ENCODE peak calls at places on chromosomes 12 and 14, in nine cellular contexts. V is testis, K is fibroblast of pulmonary artery, M is AG10803, D is A549, Y is fibroblast of lung, S is activated B cell treated with CpG ODN at 0.5 μM for 24 hours, F is AG09309, P is RWPE1. L is an unnamed sample.

GRCh38 chr14:101600891-101601602 is 39.8 kb downstream of the DIO3 start:
- DNase-seq in V (peak), K (no peak), M (no peak), D (no peak), Y (no peak), S (peak), F (no peak), P (no peak), L (no peak)

GRCh38 chr12:106248177-106248848 is 493 bp upstream of the CKAP4 start:
- DNase-seq in V (peak), K (peak), M (peak), D (peak), Y (peak), S (peak), F (no peak), P (peak), L (peak)

GRCh38 chr14:104080557-104081492 is 4.7 kb upstream of the ASPG start:
- DNase-seq in V (no peak), K (no peak), M (no peak), D (no peak), Y (no peak), S (peak), F (no peak), P (no peak), L (no peak)

GRCh38 chr12:98799411-98799810 is 154.3 kb downstream of the APAF1 start:
- DNase-seq in V (no peak), K (no peak), M (no peak), D (no peak), Y (no peak), S (no peak), F (no peak), P (no peak), L (no peak)

GRCh38 chr12:22856120-22856699 is 231.2 kb downstream of the ETNK1 start:
- DNase-seq in V (no peak), K (peak), M (peak), D (peak), Y (peak), S (no peak), F (peak), P (peak), L (no peak)

GRCh38 chr14:38867561-38868150 is 235.4 kb downstream of the SEC23A start:
- DNase-seq in V (peak), K (peak), M (peak), D (peak), Y (peak), S (no peak), F (peak), P (peak), L (peak)

GRCh38 chr12:47067176-47067575 is 12.2 kb upstream of the PCED1B start:
- DNase-seq in V (no peak), K (no peak), M (no peak), D (no peak), Y (no peak), S (no peak), F (no peak), P (no peak), L (no peak)

GRCh38 chr12:114762490-114763110 is 78.6 kb upstream of the TBX3 start:
- DNase-seq in V (no peak), K (peak), M (peak), D (no peak), Y (no peak), S (no peak), F (no peak), P (no peak), L (no peak)

GRCh38 chr12:59431266-59431665 is 164.6 kb upstream of the SLC16A7 start:
- DNase-seq in V (no peak), K (peak), M (peak), D (no peak), Y (peak), S (no peak), F (no peak), P (no peak), L (no peak)

GRCh38 chr12:108367436-108367835 is 28.3 kb upstream of the CMKLR1 start:
- DNase-seq in V (peak), K (peak), M (peak), D (no peak), Y (peak), S (no peak), F (peak), P (no peak), L (peak)

GRCh38 chr14:75277000-75277795 is 1.4 kb upstream of the FOS start:
- DNase-seq in V (peak), K (peak), M (peak), D (peak), Y (peak), S (peak), F (no peak), P (peak), L (peak)

GRCh38 chr12:105843989-105844768 is 294.6 kb downstream of the NUAK1 start:
- DNase-seq in V (no peak), K (no peak), M (peak), D (no peak), Y (peak), S (no peak), F (peak), P (no peak), L (no peak)

GRCh38 chr12:50110762-50111416 is 1.1 kb upstream of the COX14 start:
- DNase-seq in V (peak), K (no peak), M (peak), D (no peak), Y (no peak), S (peak), F (no peak), P (no peak), L (peak)

GRCh38 chr14:64928239-64929002 is 14.1 kb downstream of the GPX2 start:
- DNase-seq in V (no peak), K (no peak), M (no peak), D (no peak), Y (no peak), S (no peak), F (no peak), P (no peak), L (no peak)

GRCh38 chr14:102927878-102928411 is 5.5 kb downstream of the AMN start:
- DNase-seq in V (no peak), K (no peak), M (no peak), D (no peak), Y (no peak), S (no peak), F (no peak), P (no peak), L (no peak)

GRCh38 chr14:63436286-63437098 is 106.7 kb downstream of the PPP2R5E start:
- DNase-seq in V (no peak), K (no peak), M (no peak), D (no peak), Y (no peak), S (no peak), F (no peak), P (no peak), L (no peak)

DNA sequence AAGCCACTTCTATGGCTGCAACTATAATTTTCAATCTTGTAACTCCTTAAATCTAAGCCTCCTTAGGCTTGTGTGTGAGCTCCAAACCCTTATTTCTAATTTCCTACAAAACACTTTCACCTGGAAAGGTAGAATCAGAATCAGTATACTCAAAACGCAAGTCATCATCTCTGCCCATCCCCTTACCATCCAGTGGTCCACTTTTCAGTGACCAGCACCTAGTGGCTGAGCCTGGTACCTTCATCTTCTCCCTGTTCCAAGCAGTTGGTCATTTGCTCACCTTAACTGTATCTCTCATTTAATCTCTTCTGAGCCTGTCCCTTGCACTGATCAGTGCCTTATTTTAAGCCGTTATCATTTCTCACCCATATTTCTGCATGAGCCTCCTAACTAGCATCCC is 107.9 kb downstream of the PPM1H start:
- DNase-seq in V (no peak), K (no peak), M (no peak), D (no peak), Y (no peak), S (no peak), F (no peak), P (no peak), L (no peak)
- TF ChIP-seq CTCF in V (no peak), K (no peak), M (no peak), D (no peak), Y (no peak), S (no peak), F (no peak), P (no peak), L (no peak)

DNA sequence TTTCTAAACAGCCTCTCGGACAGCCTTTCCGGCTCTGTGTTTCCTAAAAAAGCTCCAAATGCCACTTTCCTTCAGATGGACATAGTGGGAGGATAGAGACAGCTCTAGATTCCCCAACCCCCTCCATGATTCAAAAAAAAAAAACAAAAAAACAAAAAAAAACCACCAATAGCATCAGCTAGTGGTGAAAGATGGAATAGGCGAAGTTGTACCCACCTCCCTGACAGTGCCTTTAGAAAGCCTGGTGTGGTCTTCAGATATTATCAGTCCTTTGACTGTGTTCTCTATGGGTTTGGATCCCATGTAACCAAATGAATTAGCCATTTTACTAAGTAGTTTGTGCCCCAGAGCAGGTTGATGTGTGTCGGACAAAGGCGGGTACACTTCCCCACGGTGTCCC is 94.1 kb downstream of the PHETA1 start:
- DNase-seq in V (no peak), K (no peak), M (no peak), D (peak), Y (no peak), S (no peak), F (no peak), P (peak), L (no peak)
- TF ChIP-seq CTCF in V (peak), K (peak), M (peak), D (peak), Y (peak), S (no peak), F (peak), P (peak), L (peak)

DNA sequence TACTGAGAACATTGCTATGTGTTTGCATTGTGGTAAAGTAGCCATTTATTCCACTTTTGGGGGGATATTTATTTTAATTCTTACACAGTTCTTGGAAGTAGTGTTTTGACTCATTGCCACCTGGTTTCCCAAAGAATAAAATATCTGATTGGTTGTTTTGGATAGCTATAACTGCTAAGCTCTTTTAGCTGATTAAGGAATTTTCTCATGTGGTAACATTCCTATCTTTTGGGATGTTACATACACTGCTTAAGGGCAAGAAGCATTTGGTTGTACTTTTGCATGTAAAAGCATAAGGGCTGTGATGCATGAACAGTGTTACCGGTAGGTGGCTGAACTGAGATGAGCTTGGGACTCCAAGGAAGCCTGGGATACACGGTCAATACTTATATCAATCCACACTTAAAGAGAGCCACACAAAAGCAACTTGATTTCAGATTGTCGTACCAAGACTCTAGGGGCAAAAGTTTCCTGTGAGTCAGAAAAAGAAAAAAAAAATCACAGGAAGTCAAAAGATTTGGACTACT is 71.4 kb upstream of the PRKD1 start:
- DNase-seq in V (no peak), K (peak), M (no peak), D (no peak), Y (no peak), S (no peak), F (no peak), P (no peak), L (no peak)
- TF ChIP-seq CTCF in V (no peak), K (peak), M (no peak), D (no peak), Y (no peak), S (no peak), F (no peak), P (no peak), L (no peak)

GRCh38 chr12:42104784-42105183 is 39.9 kb downstream of the GXYLT1 start:
- DNase-seq in V (no peak), K (no peak), M (no peak), D (no peak), Y (no peak), S (no peak), F (no peak), P (no peak), L (no peak)

GRCh38 chr12:42099433-42099832 is 45.2 kb downstream of the GXYLT1 start:
- DNase-seq in V (no peak), K (no peak), M (no peak), D (no peak), Y (no peak), S (no peak), F (no peak), P (no peak), L (no peak)

GRCh38 chr12:42103155-42103554 is 41.5 kb downstream of the GXYLT1 start:
- DNase-seq in V (no peak), K (no peak), M (no peak), D (no peak), Y (no peak), S (no peak), F (no peak), P (no peak), L (no peak)

GRCh38 chr12:42102720-42103119 is 42.0 kb downstream of the GXYLT1 start:
- DNase-seq in V (no peak), K (no peak), M (no peak), D (no peak), Y (no peak), S (no peak), F (no peak), P (no peak), L (no peak)

GRCh38 chr12:42104087-42104486 is 40.6 kb downstream of the GXYLT1 start:
- DNase-seq in V (no peak), K (peak), M (no peak), D (no peak), Y (no peak), S (no peak), F (no peak), P (no peak), L (no peak)
- TF ChIP-seq CTCF in V (peak), K (peak), M (peak), D (peak), Y (peak), S (no peak), F (peak), P (peak), L (peak)

DNA sequence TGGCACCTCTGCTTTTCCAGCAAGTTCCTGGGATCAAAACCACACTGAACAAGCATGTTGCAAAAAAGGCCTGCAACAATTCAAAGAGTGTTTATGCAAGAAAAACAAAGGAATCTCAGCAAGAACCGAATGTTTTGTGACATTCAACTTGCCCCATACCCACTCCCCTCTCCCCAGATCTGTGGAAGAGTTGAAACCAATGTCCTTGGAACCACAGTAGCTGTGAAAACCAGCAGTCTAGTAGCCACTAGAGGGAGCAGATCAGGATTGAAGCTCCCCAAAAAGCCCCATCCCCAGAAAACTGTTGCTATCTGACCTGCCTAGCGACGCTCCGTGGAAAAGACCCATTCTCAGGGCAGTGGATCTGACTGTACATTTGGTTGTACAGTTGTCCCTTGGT is 27.1 kb downstream of the PRKAB1 start:
- DNase-seq in V (no peak), K (peak), M (no peak), D (peak), Y (no peak), S (no peak), F (no peak), P (no peak), L (no peak)
- TF ChIP-seq CTCF in V (peak), K (peak), M (peak), D (peak), Y (peak), S (no peak), F (peak), P (peak), L (peak)

DNA sequence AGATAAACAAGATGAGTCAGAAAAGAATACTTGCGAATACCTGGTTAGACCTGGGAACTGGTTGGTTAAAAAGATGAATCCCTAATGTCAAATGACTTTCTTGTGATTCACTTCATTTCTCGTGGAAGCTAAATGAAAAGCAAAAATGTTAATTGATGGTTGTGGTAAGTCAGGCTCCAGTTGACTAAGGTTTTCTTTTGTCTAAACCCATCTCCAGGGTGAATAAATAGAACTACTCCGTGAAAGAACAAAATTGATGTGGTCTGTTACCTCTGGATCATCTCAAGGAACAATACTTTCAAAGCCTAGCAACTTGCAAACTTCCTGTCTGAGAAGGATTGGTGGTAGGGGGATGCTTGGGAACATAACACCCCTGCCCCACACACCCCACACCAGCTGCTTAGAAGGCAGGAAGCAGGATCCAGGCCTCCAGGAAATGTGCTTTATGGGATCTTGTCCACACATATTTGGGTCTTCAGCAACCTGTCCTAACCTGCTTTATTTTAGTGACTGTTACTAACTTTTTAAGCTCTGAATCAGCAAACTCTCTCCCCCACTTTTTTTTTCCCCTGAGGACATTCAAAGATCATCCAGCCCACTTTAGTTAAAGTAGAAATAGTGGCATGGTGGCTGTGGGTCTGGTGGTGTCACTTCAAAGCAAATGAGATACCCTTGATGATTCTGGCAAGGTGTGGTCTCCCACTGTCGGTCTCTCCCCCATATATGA is 60.4 kb upstream of the PTHLH start:
- DNase-seq in V (no peak), K (no peak), M (peak), D (no peak), Y (peak), S (no peak), F (no peak), P (peak), L (no peak)
- TF ChIP-seq CTCF in V (no peak), K (no peak), M (no peak), D (no peak), Y (no peak), S (no peak), F (no peak), P (no peak), L (no peak)

GRCh38 chr14:51224551-51224950 is 15.5 kb upstream of the TMX1 start:
- DNase-seq in V (no peak), K (no peak), M (peak), D (no peak), Y (peak), S (no peak), F (no peak), P (no peak), L (no peak)

GRCh38 chr14:51225751-51226150 is 14.3 kb upstream of the TMX1 start:
- DNase-seq in V (no peak), K (no peak), M (peak), D (no peak), Y (no peak), S (no peak), F (no peak), P (no peak), L (no peak)

GRCh38 chr14:51228890-51229289 is 11.2 kb upstream of the TMX1 start:
- DNase-seq in V (no peak), K (no peak), M (peak), D (no peak), Y (no peak), S (no peak), F (no peak), P (no peak), L (no peak)
- TF ChIP-seq CTCF in V (no peak), K (no peak), M (no peak), D (no peak), Y (no peak), S (no peak), F (no peak), P (no peak), L (no peak)

GRCh38 chr14:106556665-106557289 is 1030.4 kb downstream of the TMEM121 start:
- DNase-seq in V (peak), K (no peak), M (no peak), D (no peak), Y (no peak), S (peak), F (no peak), P (peak), L (peak)
- TF ChIP-seq CTCF in V (peak), K (no peak), M (no peak), D (no peak), Y (peak), S (peak), F (no peak), P (peak), L (peak)

GRCh38 chr12:66901136-66901932 is 222.5 kb upstream of the GRIP1 start:
- DNase-seq in V (no peak), K (no peak), M (no peak), D (no peak), Y (no peak), S (no peak), F (no peak), P (no peak), L (no peak)

GRCh38 chr12:66905201-66905600 is 226.3 kb upstream of the GRIP1 start:
- DNase-seq in V (no peak), K (no peak), M (no peak), D (no peak), Y (no peak), S (no peak), F (no peak), P (peak), L (no peak)

GRCh38 chr12:66900616-66901015 is 221.7 kb upstream of the GRIP1 start:
- DNase-seq in V (no peak), K (peak), M (no peak), D (no peak), Y (peak), S (no peak), F (no peak), P (no peak), L (no peak)

GRCh38 chr12:66902020-66902419 is 223.1 kb upstream of the GRIP1 start:
- DNase-seq in V (no peak), K (no peak), M (no peak), D (no peak), Y (no peak), S (no peak), F (no peak), P (no peak), L (no peak)

GRCh38 chr12:66903782-66904396 is 225.0 kb upstream of the GRIP1 start:
- DNase-seq in V (no peak), K (no peak), M (no peak), D (no peak), Y (no peak), S (no peak), F (no peak), P (peak), L (no peak)
- TF ChIP-seq CTCF in V (no peak), K (no peak), M (no peak), D (peak), Y (no peak), S (no peak), F (no peak), P (no peak), L (no peak)